ENCODE peak calls at places on chromosomes 13 and 19, in seven cellular contexts. One of them, this sample, is unnamed.

GRCh38 chr13:26861951-26862350 is 101.4 kb upstream of the GPR12 start:
- DNase-seq in HCT116: no peak
- DNase-seq in GM06990: no peak
- DNase-seq in stomach: no peak
- DNase-seq in heart left ventricle: no peak
- DNase-seq in dorsolateral prefrontal cortex: no peak
- DNase-seq in CD8-positive, alpha-beta T cell: no peak
- DNase-seq in this sample: no peak

GRCh38 chr19:17706750-17707181 is 12.5 kb upstream of the MAP1S start:
- DNase-seq in HCT116: peak; percentile 69
- DNase-seq in GM06990: no peak
- DNase-seq in stomach: no peak
- DNase-seq in heart left ventricle: no peak
- DNase-seq in dorsolateral prefrontal cortex: peak; percentile 89
- DNase-seq in CD8-positive, alpha-beta T cell: no peak
- DNase-seq in this sample: no peak

GRCh38 chr19:38742296-38742695 is 2.0 kb downstream of the CAPN12 start:
- DNase-seq in HCT116: no peak
- DNase-seq in GM06990: no peak
- DNase-seq in stomach: no peak
- DNase-seq in heart left ventricle: no peak
- DNase-seq in dorsolateral prefrontal cortex: no peak
- DNase-seq in CD8-positive, alpha-beta T cell: no peak
- DNase-seq in this sample: no peak

GRCh38 chr13:112708560-112709240 is 18.9 kb downstream of the ATP11A start:
- DNase-seq in HCT116: no peak
- DNase-seq in GM06990: no peak
- DNase-seq in stomach: no peak
- DNase-seq in heart left ventricle: no peak
- DNase-seq in dorsolateral prefrontal cortex: no peak
- DNase-seq in CD8-positive, alpha-beta T cell: no peak
- DNase-seq in this sample: no peak

GRCh38 chr19:2847507-2847906 is 6.2 kb downstream of the ZNF555 start:
- DNase-seq in HCT116: no peak
- DNase-seq in GM06990: no peak
- DNase-seq in stomach: no peak
- DNase-seq in heart left ventricle: no peak
- DNase-seq in dorsolateral prefrontal cortex: no peak
- DNase-seq in CD8-positive, alpha-beta T cell: no peak
- DNase-seq in this sample: no peak

GRCh38 chr19:37007587-37008220 is 70.5 kb upstream of the ZNF420 start:
- DNase-seq in HCT116: no peak
- DNase-seq in GM06990: peak; percentile 29
- DNase-seq in stomach: peak; percentile 27
- DNase-seq in heart left ventricle: peak; percentile 90
- DNase-seq in dorsolateral prefrontal cortex: peak; percentile 44
- DNase-seq in CD8-positive, alpha-beta T cell: peak; percentile 20
- DNase-seq in this sample: peak; percentile 41

GRCh38 chr19:3690551-3691371 is 9.5 kb downstream of the PIP5K1C start:
- DNase-seq in HCT116: no peak
- DNase-seq in GM06990: no peak
- DNase-seq in stomach: no peak
- DNase-seq in heart left ventricle: no peak
- DNase-seq in dorsolateral prefrontal cortex: no peak
- DNase-seq in CD8-positive, alpha-beta T cell: no peak
- DNase-seq in this sample: no peak

GRCh38 chr13:109631069-109631468 is 155.3 kb downstream of the IRS2 start:
- DNase-seq in HCT116: no peak
- DNase-seq in GM06990: no peak
- DNase-seq in stomach: no peak
- DNase-seq in heart left ventricle: no peak
- DNase-seq in dorsolateral prefrontal cortex: no peak
- DNase-seq in CD8-positive, alpha-beta T cell: no peak
- DNase-seq in this sample: no peak

GRCh38 chr13:99416411-99417121 is 84.7 kb upstream of the TM9SF2 start:
- DNase-seq in HCT116: no peak
- DNase-seq in GM06990: no peak
- DNase-seq in stomach: peak; percentile 17
- DNase-seq in heart left ventricle: no peak
- DNase-seq in dorsolateral prefrontal cortex: no peak
- DNase-seq in CD8-positive, alpha-beta T cell: no peak
- DNase-seq in this sample: no peak

GRCh38 chr13:57627663-57628062 is 3.9 kb upstream of the PCDH17 start:
- DNase-seq in HCT116: no peak
- DNase-seq in GM06990: no peak
- DNase-seq in stomach: no peak
- DNase-seq in heart left ventricle: no peak
- DNase-seq in dorsolateral prefrontal cortex: no peak
- DNase-seq in CD8-positive, alpha-beta T cell: no peak
- DNase-seq in this sample: no peak

GRCh38 chr13:43880930-43881329 is 1.2 kb downstream of the LACC1 start:
- DNase-seq in HCT116: no peak
- DNase-seq in GM06990: no peak
- DNase-seq in stomach: no peak
- DNase-seq in heart left ventricle: no peak
- DNase-seq in dorsolateral prefrontal cortex: no peak
- DNase-seq in CD8-positive, alpha-beta T cell: no peak
- DNase-seq in this sample: no peak

GRCh38 chr13:21557995-21558394 is 46.0 kb downstream of the MICU2 start:
- DNase-seq in HCT116: peak; percentile 16
- DNase-seq in GM06990: no peak
- DNase-seq in stomach: no peak
- DNase-seq in heart left ventricle: no peak
- DNase-seq in dorsolateral prefrontal cortex: no peak
- DNase-seq in CD8-positive, alpha-beta T cell: no peak
- DNase-seq in this sample: no peak

GRCh38 chr19:52070496-52070895 is 21.9 kb upstream of the ZNF432 start:
- DNase-seq in HCT116: no peak
- DNase-seq in GM06990: no peak
- DNase-seq in stomach: no peak
- DNase-seq in heart left ventricle: no peak
- DNase-seq in dorsolateral prefrontal cortex: no peak
- DNase-seq in CD8-positive, alpha-beta T cell: no peak
- DNase-seq in this sample: no peak

GRCh38 chr19:42153606-42154405 is 21.6 kb upstream of the POU2F2 start:
- DNase-seq in HCT116: no peak
- DNase-seq in GM06990: no peak
- DNase-seq in stomach: no peak
- DNase-seq in heart left ventricle: peak; percentile 14
- DNase-seq in dorsolateral prefrontal cortex: no peak
- DNase-seq in CD8-positive, alpha-beta T cell: no peak
- DNase-seq in this sample: no peak

GRCh38 chr19:30024091-30024490 is 82.1 kb downstream of the URI1 start:
- DNase-seq in HCT116: no peak
- DNase-seq in GM06990: no peak
- DNase-seq in stomach: no peak
- DNase-seq in heart left ventricle: no peak
- DNase-seq in dorsolateral prefrontal cortex: no peak
- DNase-seq in CD8-positive, alpha-beta T cell: no peak
- DNase-seq in this sample: no peak

GRCh38 chr13:45707701-45708100 is 5.6 kb downstream of the CBY2 start:
- DNase-seq in HCT116: no peak
- DNase-seq in GM06990: no peak
- DNase-seq in stomach: no peak
- DNase-seq in heart left ventricle: no peak
- DNase-seq in dorsolateral prefrontal cortex: no peak
- DNase-seq in CD8-positive, alpha-beta T cell: no peak
- DNase-seq in this sample: no peak

GRCh38 chr19:1986357-1987162 is 29.0 kb downstream of the BTBD2 start:
- DNase-seq in HCT116: no peak
- DNase-seq in GM06990: peak; percentile 23
- DNase-seq in stomach: no peak
- DNase-seq in heart left ventricle: no peak
- DNase-seq in dorsolateral prefrontal cortex: no peak
- DNase-seq in CD8-positive, alpha-beta T cell: no peak
- DNase-seq in this sample: no peak

DNA sequence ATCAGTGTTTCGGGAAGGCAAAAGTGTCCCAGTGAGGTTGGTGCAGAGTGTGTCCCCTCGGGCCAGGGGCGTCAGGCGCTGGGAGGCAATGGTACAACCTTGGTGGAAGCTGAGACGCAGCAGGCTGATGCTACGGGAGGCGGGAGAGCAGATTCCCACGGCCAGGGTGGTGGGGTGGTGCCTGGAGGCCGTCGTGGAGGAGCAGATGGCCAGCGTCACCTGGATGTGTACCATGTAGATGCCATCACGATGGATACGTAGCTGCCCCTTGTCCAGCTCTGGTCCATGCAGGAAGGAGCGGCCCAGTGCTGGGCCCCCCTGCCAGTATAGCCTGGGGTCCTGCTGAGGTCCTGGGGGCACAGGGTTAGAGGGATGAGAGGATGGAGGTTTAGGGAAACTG is 4.9 kb downstream of the CD70 start:
- DNase-seq in HCT116: no peak
- DNase-seq in GM06990: no peak
- DNase-seq in stomach: no peak
- DNase-seq in heart left ventricle: no peak
- DNase-seq in dorsolateral prefrontal cortex: no peak
- DNase-seq in CD8-positive, alpha-beta T cell: no peak
- DNase-seq in this sample: no peak
- H3K27me3 ChIP-seq in HCT116: peaks cover 15% of the 10 kb centered on the region
- H3K27me3 ChIP-seq in GM06990: no peaks in the 10 kb centered on the region
- H3K27me3 ChIP-seq in stomach: peaks cover 10% of the 10 kb centered on the region
- H3K27me3 ChIP-seq in heart left ventricle: peaks cover 76% of the 10 kb centered on the region
- H3K27me3 ChIP-seq in dorsolateral prefrontal cortex: peaks cover 18% of the 10 kb centered on the region
- H3K27me3 ChIP-seq in CD8-positive, alpha-beta T cell: peaks cover 23% of the 10 kb centered on the region
- H3K27me3 ChIP-seq in this sample: peaks cover 4% of the 10 kb centered on the region

GRCh38 chr19:40392894-40393517 is 3.0 kb upstream of the HIPK4 start:
- DNase-seq in HCT116: peak; percentile 33
- DNase-seq in GM06990: no peak
- DNase-seq in stomach: peak; percentile 53
- DNase-seq in heart left ventricle: no peak
- DNase-seq in dorsolateral prefrontal cortex: no peak
- DNase-seq in CD8-positive, alpha-beta T cell: no peak
- DNase-seq in this sample: peak; percentile 50
- TF ChIP-seq CTCF in HCT116: peak; percentile 62
- TF ChIP-seq CTCF in GM06990: peak; percentile 39
- TF ChIP-seq CTCF in stomach: peak; percentile 14
- TF ChIP-seq CTCF in heart left ventricle: peak; percentile 19
- TF ChIP-seq CTCF in dorsolateral prefrontal cortex: no peak
- TF ChIP-seq CTCF in CD8-positive, alpha-beta T cell: no peak
- TF ChIP-seq CTCF in this sample: peak; percentile 9

GRCh38 chr19:7857727-7858701 is 16.2 kb downstream of the PRR36 start:
- DNase-seq in HCT116: no peak
- DNase-seq in GM06990: peak; percentile 56
- DNase-seq in stomach: no peak
- DNase-seq in heart left ventricle: no peak
- DNase-seq in dorsolateral prefrontal cortex: no peak
- DNase-seq in CD8-positive, alpha-beta T cell: no peak
- DNase-seq in this sample: no peak
- H3K27me3 ChIP-seq in HCT116: no peaks in the 10 kb centered on the region
- H3K27me3 ChIP-seq in GM06990: no peaks in the 10 kb centered on the region
- H3K27me3 ChIP-seq in stomach: no peaks in the 10 kb centered on the region
- H3K27me3 ChIP-seq in heart left ventricle: no peaks in the 10 kb centered on the region
- H3K27me3 ChIP-seq in dorsolateral prefrontal cortex: no peaks in the 10 kb centered on the region
- H3K27me3 ChIP-seq in CD8-positive, alpha-beta T cell: no peaks in the 10 kb centered on the region
- H3K27me3 ChIP-seq in this sample: no peaks in the 10 kb centered on the region

GRCh38 chr13:85241045-85241444 is 558.2 kb downstream of the SLITRK6 start:
- DNase-seq in HCT116: peak; percentile 10
- DNase-seq in GM06990: no peak
- DNase-seq in stomach: no peak
- DNase-seq in heart left ventricle: no peak
- DNase-seq in dorsolateral prefrontal cortex: no peak
- DNase-seq in CD8-positive, alpha-beta T cell: no peak
- DNase-seq in this sample: peak; percentile 48
- TF ChIP-seq CTCF in HCT116: no peak
- TF ChIP-seq CTCF in GM06990: no peak
- TF ChIP-seq CTCF in stomach: no peak
- TF ChIP-seq CTCF in heart left ventricle: no peak
- TF ChIP-seq CTCF in dorsolateral prefrontal cortex: no peak
- TF ChIP-seq CTCF in CD8-positive, alpha-beta T cell: no peak
- TF ChIP-seq CTCF in this sample: no peak

DNA sequence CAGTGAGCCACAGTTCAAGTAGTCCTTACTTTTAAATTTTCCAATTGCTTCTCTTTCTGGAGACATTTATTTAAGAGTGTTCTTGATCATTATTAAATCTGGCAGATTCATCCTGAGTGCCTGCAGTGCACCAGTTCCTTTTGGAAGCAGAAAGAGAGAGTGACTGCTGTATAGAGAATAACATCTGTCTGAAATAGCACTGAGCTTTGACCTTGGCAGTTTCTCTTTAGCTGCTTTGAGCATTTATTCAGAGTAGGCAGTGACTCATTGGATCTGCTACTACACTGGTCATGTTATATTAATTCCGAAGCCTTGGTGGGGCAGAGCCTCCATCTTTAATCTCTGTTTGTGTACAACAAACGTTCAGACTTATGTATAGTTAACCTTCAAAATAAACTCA is 1373.7 kb downstream of the PCDH9 start:
- DNase-seq in HCT116: no peak
- DNase-seq in GM06990: no peak
- DNase-seq in stomach: no peak
- DNase-seq in heart left ventricle: no peak
- DNase-seq in dorsolateral prefrontal cortex: no peak
- DNase-seq in CD8-positive, alpha-beta T cell: no peak
- DNase-seq in this sample: no peak
- H3K27me3 ChIP-seq in HCT116: no peaks in the 10 kb centered on the region
- H3K27me3 ChIP-seq in GM06990: no peaks in the 10 kb centered on the region
- H3K27me3 ChIP-seq in stomach: no peaks in the 10 kb centered on the region
- H3K27me3 ChIP-seq in heart left ventricle: no peaks in the 10 kb centered on the region
- H3K27me3 ChIP-seq in dorsolateral prefrontal cortex: no peaks in the 10 kb centered on the region
- H3K27me3 ChIP-seq in CD8-positive, alpha-beta T cell: no peaks in the 10 kb centered on the region
- H3K27me3 ChIP-seq in this sample: no peaks in the 10 kb centered on the region